ENCODE peak calls at places on chromosomes 11 and 22, in seven cellular contexts. B, J, D, P, I, T and F are unnamed samples.
A peak's percentile ranks its signal among the peaks of the same experiment; 100 is the strongest.

GRCh38 chr22:35505394-35506258 is 35.0 kb upstream of the RASD2 start:
- DNase-seq in D (no peak), I (no peak), T (no peak), B (no peak), P (no peak), J (no peak), F (no peak)

GRCh38 chr11:11349870-11350325 is 3.2 kb downstream of the CSNK2A3 start:
- DNase-seq in P (peak; percentile 46), I (peak; percentile 75), B (no peak), D (no peak), T (no peak), J (no peak), F (peak; percentile 88)

GRCh38 chr11:68206211-68206610 is 6.9 kb downstream of the KMT5B start:
- DNase-seq in I (no peak), B (peak; percentile 50), T (peak; percentile 63), P (no peak), J (peak; percentile 79), D (peak; percentile 49), F (peak; percentile 26)

GRCh38 chr11:130407978-130408377 is 20.4 kb downstream of the ADAMTS8 start:
- DNase-seq in T (no peak), I (no peak), D (no peak), J (no peak), B (no peak), P (no peak), F (peak; percentile 49)

GRCh38 chr22:27412866-27413445 is 388.6 kb downstream of the MN1 start:
- DNase-seq in D (no peak), J (no peak), P (no peak), I (no peak), B (no peak), T (no peak), F (no peak)

GRCh38 chr11:125342281-125342980 is 153.6 kb downstream of the FEZ1 start:
- DNase-seq in T (no peak), I (no peak), D (no peak), J (no peak), B (no peak), P (no peak), F (no peak)

GRCh38 chr11:6601041-6601461 is 2.4 kb downstream of the RRP8 start:
- DNase-seq in I (no peak), D (no peak), T (no peak), J (no peak), P (peak; percentile 9), B (no peak), F (no peak)

GRCh38 chr11:32259641-32260081 is 168.8 kb downstream of the RCN1 start:
- DNase-seq in I (peak; percentile 80), D (no peak), J (no peak), T (no peak), B (no peak), P (no peak), F (peak; percentile 39)

GRCh38 chr22:46638601-46639431 is 18.6 kb downstream of the GRAMD4 start:
- DNase-seq in P (peak; percentile 58), D (no peak), I (no peak), T (no peak), J (no peak), B (no peak), F (no peak)

GRCh38 chr22:50460942-50461341 is 13.9 kb downstream of the SBF1 start:
- DNase-seq in D (no peak), T (no peak), P (no peak), B (no peak), I (no peak), J (no peak), F (no peak)

GRCh38 chr22:37998543-37998942 is 14.2 kb upstream of the SOX10 start:
- DNase-seq in J (no peak), P (no peak), D (no peak), I (no peak), T (no peak), B (no peak), F (no peak)

GRCh38 chr11:12008790-12009616 is 577 bp upstream of the DKK3 start:
- DNase-seq in T (no peak), B (no peak), D (no peak), P (no peak), J (peak; percentile 30), I (no peak), F (no peak)

GRCh38 chr22:29302681-29303465 is 3.6 kb upstream of the GAS2L1 start:
- DNase-seq in J (no peak), D (no peak), B (no peak), I (no peak), P (no peak), T (no peak), F (no peak)

GRCh38 chr11:75831915-75832502 is 17.0 kb downstream of the UVRAG start:
- DNase-seq in P (no peak), D (no peak), T (no peak), B (no peak), I (no peak), J (no peak), F (no peak)

GRCh38 chr22:39422101-39422500 is 22.5 kb downstream of the TAB1 start:
- DNase-seq in D (no peak), I (no peak), B (no peak), T (no peak), J (no peak), P (no peak), F (no peak)

GRCh38 chr11:60831501-60832079 is 10.3 kb upstream of the CCDC86 start:
- DNase-seq in I (no peak), D (no peak), J (no peak), B (no peak), P (no peak), T (no peak), F (peak; percentile 90)

GRCh38 chr22:19147193-19147780 is 2.8 kb downstream of the GSC2 start:
- DNase-seq in P (no peak), B (no peak), I (no peak), D (no peak), T (no peak), J (no peak), F (no peak)

GRCh38 chr22:45425101-45425500 is 11.6 kb downstream of the RIBC2 start:
- DNase-seq in P (no peak), B (peak; percentile 31), D (no peak), J (no peak), I (no peak), T (no peak), F (no peak)

GRCh38 chr11:121039971-121040613 is 16.2 kb downstream of the TBCEL start:
- DNase-seq in I (no peak), P (no peak), D (no peak), T (no peak), J (no peak), B (no peak), F (no peak)

GRCh38 chr22:22818861-22819855 is 68.5 kb upstream of the IGLL5 start:
- DNase-seq in J (no peak), B (peak; percentile 83), P (no peak), D (no peak), T (peak; percentile 67), I (no peak), F (no peak)

GRCh38 chr11:57779275-57779674 is 17.7 kb downstream of the CTNND1 start:
- DNase-seq in B (no peak), T (no peak), D (no peak), P (peak; percentile 35), I (no peak), J (peak; percentile 41), F (peak; percentile 67)

GRCh38 chr11:64086263-64086938 is 50.7 kb downstream of the FLRT1 start:
- DNase-seq in B (no peak), P (peak; percentile 71), J (no peak), T (no peak), I (no peak), D (no peak), F (no peak)

GRCh38 chr11:118608268-118609214 is 1.1 kb downstream of the PHLDB1 start:
- DNase-seq in T (peak; percentile 31), B (peak; percentile 84), J (peak; percentile 8), I (no peak), D (no peak), P (no peak), F (peak; percentile 81)

GRCh38 chr22:45638834-45639746 is 32.5 kb upstream of the ATXN10 start:
- DNase-seq in P (peak; percentile 79), I (no peak), J (no peak), T (no peak), B (no peak), D (peak; percentile 7), F (peak; percentile 67)

GRCh38 chr22:32206774-32207758 is 2.2 kb upstream of the RFPL2 start:
- DNase-seq in B (no peak), P (peak; percentile 54), J (no peak), T (no peak), D (no peak), I (no peak), F (no peak)

GRCh38 chr11:76194872-76195668 is 11.2 kb downstream of the WNT11 start:
- DNase-seq in J (no peak), I (no peak), D (no peak), B (no peak), P (no peak), T (no peak), F (no peak)

GRCh38 chr11:124877631-124878496 is 12.6 kb downstream of the ROBO3 start:
- DNase-seq in I (no peak), D (no peak), B (no peak), P (no peak), T (no peak), J (no peak), F (no peak)

GRCh38 chr11:72586591-72587090 is 87.6 kb downstream of the PDE2A start:
- DNase-seq in P (no peak), B (no peak), I (no peak), J (no peak), D (no peak), T (no peak), F (no peak)

GRCh38 chr11:83773950-83774880 is 488.0 kb upstream of the CCDC90B start:
- DNase-seq in P (no peak), T (no peak), J (no peak), B (no peak), D (no peak), I (no peak), F (peak; percentile 72)

GRCh38 chr22:50459443-50460140 is 15.2 kb downstream of the SBF1 start:
- DNase-seq in P (no peak), I (no peak), T (no peak), D (no peak), B (no peak), J (no peak), F (no peak)

GRCh38 chr11:76162336-76163288 is 43.7 kb downstream of the WNT11 start:
- DNase-seq in D (no peak), T (no peak), B (no peak), P (no peak), I (no peak), J (no peak), F (no peak)

GRCh38 chr11:20671856-20672546 is 2.6 kb downstream of the NELL1 start:
- DNase-seq in T (no peak), I (no peak), B (no peak), P (no peak), J (peak; percentile 77), D (peak; percentile 1), F (no peak)

GRCh38 chr22:29320546-29320945 is 5.0 kb upstream of the RASL10A start:
- DNase-seq in I (no peak), J (no peak), P (no peak), D (no peak), T (no peak), B (no peak), F (no peak)

GRCh38 chr11:72856551-72857342 is 42.5 kb downstream of the ATG16L2 start:
- DNase-seq in I (no peak), T (no peak), B (no peak), P (no peak), D (no peak), J (no peak), F (no peak)